ENCODE peak calls at places on chromosomes 5 and 9, in six cellular contexts. One of them, this sample, is unnamed.

GRCh38 chr9:90998573-90998972 is 197.0 kb downstream of the SYK start:
- DNase-seq in activated CD8-positive, alpha-beta T cell treated with anti-CD3 and anti-CD28 coated beads for 36 hours: no peak
- DNase-seq in cardiac muscle cell: peak; percentile 18
- DNase-seq in GM12865: no peak
- DNase-seq in nephron progenitor cell: no peak
- DNase-seq in IMR-90: no peak
- DNase-seq in this sample: no peak

GRCh38 chr5:176770431-176770830 is 39.9 kb upstream of the UNC5A start:
- DNase-seq in GM12865: no peak
- DNase-seq in cardiac muscle cell: no peak
- DNase-seq in activated CD8-positive, alpha-beta T cell treated with anti-CD3 and anti-CD28 coated beads for 36 hours: no peak
- DNase-seq in nephron progenitor cell: no peak
- DNase-seq in IMR-90: no peak
- DNase-seq in this sample: no peak

GRCh38 chr9:102569436-102569835 is 425.7 kb upstream of the CYLC2 start:
- DNase-seq in cardiac muscle cell: no peak
- DNase-seq in GM12865: no peak
- DNase-seq in IMR-90: no peak
- DNase-seq in nephron progenitor cell: no peak
- DNase-seq in activated CD8-positive, alpha-beta T cell treated with anti-CD3 and anti-CD28 coated beads for 36 hours: no peak
- DNase-seq in this sample: no peak

GRCh38 chr5:172115541-172115982 is 72.5 kb downstream of the STK10 start:
- DNase-seq in cardiac muscle cell: no peak
- DNase-seq in IMR-90: no peak
- DNase-seq in nephron progenitor cell: no peak
- DNase-seq in GM12865: no peak
- DNase-seq in activated CD8-positive, alpha-beta T cell treated with anti-CD3 and anti-CD28 coated beads for 36 hours: peak; percentile 53
- DNase-seq in this sample: no peak

GRCh38 chr9:119941081-119941480 is 571.8 kb upstream of the BRINP1 start:
- DNase-seq in IMR-90: no peak
- DNase-seq in cardiac muscle cell: no peak
- DNase-seq in nephron progenitor cell: no peak
- DNase-seq in GM12865: no peak
- DNase-seq in activated CD8-positive, alpha-beta T cell treated with anti-CD3 and anti-CD28 coated beads for 36 hours: no peak
- DNase-seq in this sample: no peak

GRCh38 chr9:5440426-5440825 is 2.7 kb upstream of the PLGRKT start:
- DNase-seq in cardiac muscle cell: no peak
- DNase-seq in activated CD8-positive, alpha-beta T cell treated with anti-CD3 and anti-CD28 coated beads for 36 hours: no peak
- DNase-seq in GM12865: no peak
- DNase-seq in IMR-90: no peak
- DNase-seq in nephron progenitor cell: no peak
- DNase-seq in this sample: no peak

GRCh38 chr5:6762116-6762515 is 48.9 kb downstream of the TENT4A start:
- DNase-seq in IMR-90: no peak
- DNase-seq in activated CD8-positive, alpha-beta T cell treated with anti-CD3 and anti-CD28 coated beads for 36 hours: no peak
- DNase-seq in cardiac muscle cell: no peak
- DNase-seq in nephron progenitor cell: no peak
- DNase-seq in GM12865: no peak
- DNase-seq in this sample: no peak

GRCh38 chr9:30723656-30724055 is 1660.8 kb upstream of the ACO1 start:
- DNase-seq in activated CD8-positive, alpha-beta T cell treated with anti-CD3 and anti-CD28 coated beads for 36 hours: no peak
- DNase-seq in nephron progenitor cell: no peak
- DNase-seq in GM12865: no peak
- DNase-seq in cardiac muscle cell: no peak
- DNase-seq in IMR-90: no peak
- DNase-seq in this sample: no peak

GRCh38 chr9:133387680-133388079 is 11.5 kb downstream of the STKLD1 start:
- DNase-seq in IMR-90: no peak
- DNase-seq in cardiac muscle cell: no peak
- DNase-seq in nephron progenitor cell: no peak
- DNase-seq in activated CD8-positive, alpha-beta T cell treated with anti-CD3 and anti-CD28 coated beads for 36 hours: no peak
- DNase-seq in GM12865: no peak
- DNase-seq in this sample: no peak

GRCh38 chr5:32299059-32299677 is 13.6 kb downstream of the MTMR12 start:
- DNase-seq in GM12865: no peak
- DNase-seq in IMR-90: no peak
- DNase-seq in nephron progenitor cell: no peak
- DNase-seq in cardiac muscle cell: no peak
- DNase-seq in activated CD8-positive, alpha-beta T cell treated with anti-CD3 and anti-CD28 coated beads for 36 hours: no peak
- DNase-seq in this sample: no peak

GRCh38 chr9:114285166-114285867 is 37.6 kb upstream of the ORM1 start:
- DNase-seq in IMR-90: peak; percentile 94
- DNase-seq in cardiac muscle cell: no peak
- DNase-seq in GM12865: no peak
- DNase-seq in activated CD8-positive, alpha-beta T cell treated with anti-CD3 and anti-CD28 coated beads for 36 hours: no peak
- DNase-seq in nephron progenitor cell: peak; percentile 37
- DNase-seq in this sample: no peak

GRCh38 chr5:6585168-6585567 is 47.7 kb downstream of the NSUN2 start:
- DNase-seq in nephron progenitor cell: no peak
- DNase-seq in IMR-90: no peak
- DNase-seq in cardiac muscle cell: no peak
- DNase-seq in activated CD8-positive, alpha-beta T cell treated with anti-CD3 and anti-CD28 coated beads for 36 hours: no peak
- DNase-seq in GM12865: no peak
- DNase-seq in this sample: no peak

GRCh38 chr9:133948571-133949485 is 43.3 kb downstream of the VAV2 start:
- DNase-seq in cardiac muscle cell: no peak
- DNase-seq in nephron progenitor cell: no peak
- DNase-seq in activated CD8-positive, alpha-beta T cell treated with anti-CD3 and anti-CD28 coated beads for 36 hours: no peak
- DNase-seq in IMR-90: peak; percentile 17
- DNase-seq in GM12865: no peak
- DNase-seq in this sample: no peak

GRCh38 chr9:122036988-122037387 is 56.1 kb downstream of the TTLL11 start:
- DNase-seq in IMR-90: peak; percentile 68
- DNase-seq in nephron progenitor cell: no peak
- DNase-seq in cardiac muscle cell: no peak
- DNase-seq in GM12865: no peak
- DNase-seq in activated CD8-positive, alpha-beta T cell treated with anti-CD3 and anti-CD28 coated beads for 36 hours: no peak
- DNase-seq in this sample: no peak

GRCh38 chr9:132740526-132741309 is 70.5 kb downstream of the GTF3C4 start:
- DNase-seq in IMR-90: no peak
- DNase-seq in cardiac muscle cell: no peak
- DNase-seq in GM12865: no peak
- DNase-seq in nephron progenitor cell: no peak
- DNase-seq in activated CD8-positive, alpha-beta T cell treated with anti-CD3 and anti-CD28 coated beads for 36 hours: no peak
- DNase-seq in this sample: no peak

GRCh38 chr5:57495285-57495684 is 12.7 kb upstream of the ACTBL2 start:
- DNase-seq in cardiac muscle cell: no peak
- DNase-seq in IMR-90: no peak
- DNase-seq in activated CD8-positive, alpha-beta T cell treated with anti-CD3 and anti-CD28 coated beads for 36 hours: peak; percentile 4
- DNase-seq in nephron progenitor cell: no peak
- DNase-seq in GM12865: peak; percentile 44
- DNase-seq in this sample: no peak

GRCh38 chr5:64612349-64612961 is 77.8 kb upstream of the SHISAL2B start:
- DNase-seq in nephron progenitor cell: peak; percentile 44
- DNase-seq in GM12865: peak; percentile 63
- DNase-seq in cardiac muscle cell: peak; percentile 75
- DNase-seq in activated CD8-positive, alpha-beta T cell treated with anti-CD3 and anti-CD28 coated beads for 36 hours: peak; percentile 33
- DNase-seq in IMR-90: peak; percentile 64
- DNase-seq in this sample: no peak

GRCh38 chr5:172862165-172862801 is 28.2 kb downstream of the ERGIC1 start:
- DNase-seq in IMR-90: peak; percentile 31
- DNase-seq in cardiac muscle cell: no peak
- DNase-seq in activated CD8-positive, alpha-beta T cell treated with anti-CD3 and anti-CD28 coated beads for 36 hours: no peak
- DNase-seq in GM12865: no peak
- DNase-seq in nephron progenitor cell: no peak
- DNase-seq in this sample: no peak

GRCh38 chr5:55533806-55534435 is 843 bp downstream of the PLPP1 start:
- DNase-seq in GM12865: peak; percentile 67
- DNase-seq in nephron progenitor cell: peak; percentile 68
- DNase-seq in cardiac muscle cell: peak; percentile 72
- DNase-seq in IMR-90: peak; percentile 48
- DNase-seq in activated CD8-positive, alpha-beta T cell treated with anti-CD3 and anti-CD28 coated beads for 36 hours: peak; percentile 68
- DNase-seq in this sample: peak; percentile 56

GRCh38 chr5:135246923-135247795 is 151.9 kb downstream of the MACROH2A1 start:
- DNase-seq in GM12865: no peak
- DNase-seq in nephron progenitor cell: no peak
- DNase-seq in cardiac muscle cell: no peak
- DNase-seq in IMR-90: peak; percentile 98
- DNase-seq in activated CD8-positive, alpha-beta T cell treated with anti-CD3 and anti-CD28 coated beads for 36 hours: no peak
- DNase-seq in this sample: no peak

GRCh38 chr5:15690611-15691010 is 190.6 kb downstream of the FBXL7 start:
- DNase-seq in activated CD8-positive, alpha-beta T cell treated with anti-CD3 and anti-CD28 coated beads for 36 hours: no peak
- DNase-seq in nephron progenitor cell: no peak
- DNase-seq in IMR-90: peak; percentile 64
- DNase-seq in cardiac muscle cell: no peak
- DNase-seq in GM12865: no peak
- DNase-seq in this sample: no peak

GRCh38 chr5:34436761-34437501 is 219.2 kb upstream of the RAI14 start:
- DNase-seq in IMR-90: peak; percentile 79
- DNase-seq in nephron progenitor cell: no peak
- DNase-seq in cardiac muscle cell: no peak
- DNase-seq in activated CD8-positive, alpha-beta T cell treated with anti-CD3 and anti-CD28 coated beads for 36 hours: no peak
- DNase-seq in GM12865: no peak
- DNase-seq in this sample: no peak

GRCh38 chr5:34439601-34440000 is 216.5 kb upstream of the RAI14 start:
- DNase-seq in nephron progenitor cell: peak; percentile 9
- DNase-seq in activated CD8-positive, alpha-beta T cell treated with anti-CD3 and anti-CD28 coated beads for 36 hours: no peak
- DNase-seq in IMR-90: no peak
- DNase-seq in GM12865: no peak
- DNase-seq in cardiac muscle cell: no peak
- DNase-seq in this sample: no peak
- TF ChIP-seq CTCF in nephron progenitor cell: no peak
- TF ChIP-seq CTCF in activated CD8-positive, alpha-beta T cell treated with anti-CD3 and anti-CD28 coated beads for 36 hours: no peak
- TF ChIP-seq CTCF in IMR-90: no peak
- TF ChIP-seq CTCF in GM12865: no peak
- TF ChIP-seq CTCF in cardiac muscle cell: no peak
- TF ChIP-seq CTCF in this sample: no peak

DNA sequence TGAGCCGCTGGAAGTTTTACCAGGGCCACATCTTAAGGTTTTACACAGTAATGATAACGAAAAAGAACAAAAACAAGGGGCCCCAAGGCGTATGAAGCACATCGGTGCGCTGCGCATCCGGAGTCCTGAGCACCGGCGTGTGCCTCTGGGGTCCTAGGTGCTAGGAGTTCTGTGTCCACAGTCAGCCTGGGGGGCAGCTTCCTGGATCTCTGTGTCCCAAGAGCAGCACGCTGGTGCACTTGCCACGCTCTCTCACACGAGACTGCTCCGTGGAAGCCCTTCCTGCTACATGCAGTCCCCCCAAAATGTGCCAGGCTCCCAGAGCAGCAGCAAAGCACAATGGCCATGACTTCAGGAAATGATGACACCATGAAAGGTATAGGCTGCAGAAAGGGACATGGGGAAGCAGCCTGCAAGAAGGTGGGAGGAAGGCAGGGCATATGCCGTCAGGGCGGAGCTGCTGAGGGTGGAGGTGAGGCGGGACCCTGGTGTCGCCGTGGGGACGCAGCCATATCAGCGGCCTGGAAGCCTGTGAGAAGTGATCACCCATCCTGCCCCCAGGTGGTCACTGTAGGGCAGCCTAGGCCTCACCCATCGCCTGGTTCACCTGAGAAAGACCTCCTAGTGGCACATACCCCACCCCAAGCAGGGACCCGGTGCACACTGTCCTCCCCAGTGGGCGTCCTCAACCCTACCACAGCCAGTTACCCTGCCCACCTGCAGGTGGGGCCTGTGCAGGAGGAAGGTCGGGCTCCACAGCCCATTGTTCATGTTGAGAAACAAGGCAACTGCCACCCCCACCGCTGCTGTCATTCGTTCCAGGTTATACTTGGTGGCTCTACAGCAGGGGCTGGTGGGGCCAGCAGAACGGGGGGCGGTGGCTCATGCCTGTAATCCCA is 23.6 kb upstream of the SLC6A3 start:
- DNase-seq in GM12865: no peak
- DNase-seq in cardiac muscle cell: no peak
- DNase-seq in IMR-90: no peak
- DNase-seq in activated CD8-positive, alpha-beta T cell treated with anti-CD3 and anti-CD28 coated beads for 36 hours: no peak
- DNase-seq in nephron progenitor cell: no peak
- DNase-seq in this sample: no peak
- TF ChIP-seq CTCF in GM12865: no peak
- TF ChIP-seq CTCF in cardiac muscle cell: no peak
- TF ChIP-seq CTCF in IMR-90: no peak
- TF ChIP-seq CTCF in activated CD8-positive, alpha-beta T cell treated with anti-CD3 and anti-CD28 coated beads for 36 hours: peak; percentile 16
- TF ChIP-seq CTCF in nephron progenitor cell: no peak
- TF ChIP-seq CTCF in this sample: no peak

DNA sequence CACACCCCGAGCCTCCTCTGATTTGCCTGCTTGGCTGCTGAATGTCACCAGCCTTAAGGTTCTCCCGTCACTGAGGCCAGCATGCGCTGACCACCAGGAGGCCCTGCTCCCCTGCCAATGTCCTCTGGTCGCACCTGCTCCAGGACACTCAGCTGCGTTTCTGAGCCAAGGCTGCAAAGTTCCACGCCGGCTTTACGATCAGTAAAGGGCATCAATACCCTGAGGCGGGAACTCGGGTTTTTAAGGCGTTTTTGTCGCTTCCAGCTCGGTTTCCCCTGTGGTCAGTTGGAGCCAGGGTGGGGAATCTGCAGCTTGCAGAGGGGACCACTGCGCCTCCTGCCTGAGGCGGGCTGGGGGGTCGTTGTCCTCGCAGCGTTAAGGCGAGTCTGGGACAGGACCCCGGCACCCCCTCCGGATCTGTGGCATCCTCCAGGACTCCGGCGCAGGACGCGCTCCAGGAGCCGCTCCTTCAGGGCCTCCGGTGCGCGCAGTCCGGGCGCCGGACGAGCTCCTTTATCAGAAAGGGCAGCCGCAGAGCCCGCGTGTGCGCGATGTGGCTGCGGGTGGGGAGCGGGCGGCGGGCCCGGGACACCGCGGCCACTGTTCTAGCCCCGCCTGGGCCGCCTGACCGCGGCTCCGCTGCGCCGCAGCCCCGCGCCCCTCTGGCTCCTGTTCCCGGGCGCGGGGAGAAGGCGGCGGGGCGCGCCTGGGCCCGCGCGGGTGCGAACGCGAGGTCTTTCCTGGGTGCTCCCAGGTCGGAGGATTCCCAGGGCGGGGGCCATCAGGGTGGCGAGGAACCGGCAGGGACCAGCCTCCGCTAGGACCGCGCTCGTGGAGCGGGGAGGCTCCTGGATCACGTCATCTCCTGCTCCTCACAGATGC is 24.2 kb upstream of the FLT4 start:
- DNase-seq in IMR-90: no peak
- DNase-seq in activated CD8-positive, alpha-beta T cell treated with anti-CD3 and anti-CD28 coated beads for 36 hours: no peak
- DNase-seq in GM12865: no peak
- DNase-seq in cardiac muscle cell: peak; percentile 17
- DNase-seq in nephron progenitor cell: peak; percentile 44
- DNase-seq in this sample: no peak
- TF ChIP-seq CTCF in IMR-90: no peak
- TF ChIP-seq CTCF in activated CD8-positive, alpha-beta T cell treated with anti-CD3 and anti-CD28 coated beads for 36 hours: no peak
- TF ChIP-seq CTCF in GM12865: no peak
- TF ChIP-seq CTCF in cardiac muscle cell: peak; percentile 6
- TF ChIP-seq CTCF in nephron progenitor cell: peak; percentile 17
- TF ChIP-seq CTCF in this sample: no peak

GRCh38 chr5:146523698-146524097 is 7.7 kb upstream of the GPR151 start:
- DNase-seq in activated CD8-positive, alpha-beta T cell treated with anti-CD3 and anti-CD28 coated beads for 36 hours: no peak
- DNase-seq in cardiac muscle cell: no peak
- DNase-seq in nephron progenitor cell: no peak
- DNase-seq in GM12865: no peak
- DNase-seq in IMR-90: no peak
- DNase-seq in this sample: no peak

GRCh38 chr5:146527785-146528184 is 11.8 kb upstream of the GPR151 start:
- DNase-seq in IMR-90: no peak
- DNase-seq in activated CD8-positive, alpha-beta T cell treated with anti-CD3 and anti-CD28 coated beads for 36 hours: no peak
- DNase-seq in GM12865: no peak
- DNase-seq in nephron progenitor cell: no peak
- DNase-seq in cardiac muscle cell: no peak
- DNase-seq in this sample: no peak

GRCh38 chr5:146529984-146530383 is 14.0 kb upstream of the GPR151 start:
- DNase-seq in IMR-90: no peak
- DNase-seq in nephron progenitor cell: no peak
- DNase-seq in cardiac muscle cell: no peak
- DNase-seq in activated CD8-positive, alpha-beta T cell treated with anti-CD3 and anti-CD28 coated beads for 36 hours: peak; percentile 13
- DNase-seq in GM12865: peak; percentile 35
- DNase-seq in this sample: peak; percentile 24

GRCh38 chr5:146533260-146533857 is 17.4 kb upstream of the GPR151 start:
- DNase-seq in activated CD8-positive, alpha-beta T cell treated with anti-CD3 and anti-CD28 coated beads for 36 hours: peak; percentile 89
- DNase-seq in cardiac muscle cell: peak; percentile 86
- DNase-seq in IMR-90: peak; percentile 50
- DNase-seq in GM12865: peak; percentile 82
- DNase-seq in nephron progenitor cell: peak; percentile 82
- DNase-seq in this sample: peak; percentile 73

GRCh38 chr5:146528232-146528631 is 12.2 kb upstream of the GPR151 start:
- DNase-seq in cardiac muscle cell: no peak
- DNase-seq in GM12865: no peak
- DNase-seq in IMR-90: no peak
- DNase-seq in activated CD8-positive, alpha-beta T cell treated with anti-CD3 and anti-CD28 coated beads for 36 hours: no peak
- DNase-seq in nephron progenitor cell: no peak
- DNase-seq in this sample: no peak
- TF ChIP-seq CTCF in cardiac muscle cell: peak; percentile 27
- TF ChIP-seq CTCF in GM12865: no peak
- TF ChIP-seq CTCF in IMR-90: no peak
- TF ChIP-seq CTCF in activated CD8-positive, alpha-beta T cell treated with anti-CD3 and anti-CD28 coated beads for 36 hours: no peak
- TF ChIP-seq CTCF in nephron progenitor cell: no peak
- TF ChIP-seq CTCF in this sample: no peak